ENCODE peak calls at places on chromosomes 2 and 18, in four cellular contexts. M, X, V and B are unnamed samples. For H3K4me1, the result is how much of the 10 kb centered on the place peaks cover.

GRCh38 chr2:56714400-56714799 is 530.6 kb downstream of the CCDC85A start:
- DNase-seq in M (no peak), X (peak), V (no peak), B (no peak)

GRCh38 chr18:8423051-8423558 is 186.1 kb upstream of the RAB12 start:
- DNase-seq in M (no peak), X (peak), V (no peak), B (peak)

GRCh38 chr2:9948721-9949120 is 2.8 kb upstream of the GRHL1 start:
- DNase-seq in M (no peak), X (no peak), V (no peak), B (no peak)

GRCh38 chr2:237253046-237253723 is 160.8 kb downstream of the COL6A3 start:
- DNase-seq in M (no peak), X (peak), V (no peak), B (no peak)

GRCh38 chr2:182553483-182553882 is 126.6 kb upstream of the PDE1A start:
- DNase-seq in M (no peak), X (no peak), V (no peak), B (no peak)

GRCh38 chr18:75214766-75215515 is 4.3 kb downstream of the TSHZ1 start:
- DNase-seq in M (no peak), X (no peak), V (no peak), B (no peak)

GRCh38 chr2:204544961-204545860 is at the start of gene PARD3B:
- DNase-seq in M (peak), X (peak), V (peak), B (peak)

GRCh38 chr18:65786400-65786948 is 35.7 kb downstream of the CDH7 start:
- DNase-seq in M (no peak), X (no peak), V (no peak), B (no peak)

GRCh38 chr2:200786826-200787225 is 24.9 kb upstream of the BZW1 start:
- DNase-seq in M (no peak), X (peak), V (no peak), B (no peak)

GRCh38 chr2:227324671-227325055 is 388 bp upstream of the MFF start:
- DNase-seq in M (no peak), X (no peak), V (no peak), B (no peak)

GRCh38 chr2:227325056-227325823 is at the start of gene MFF:
- DNase-seq in M (peak), X (peak), V (peak), B (peak)

GRCh38 chr2:227323818-227324217 is 1.2 kb upstream of the MFF start:
- DNase-seq in M (no peak), X (no peak), V (no peak), B (no peak)

GRCh38 chr2:227326783-227327182 is 1.7 kb downstream of the MFF start:
- DNase-seq in M (no peak), X (no peak), V (no peak), B (no peak)

DNA sequence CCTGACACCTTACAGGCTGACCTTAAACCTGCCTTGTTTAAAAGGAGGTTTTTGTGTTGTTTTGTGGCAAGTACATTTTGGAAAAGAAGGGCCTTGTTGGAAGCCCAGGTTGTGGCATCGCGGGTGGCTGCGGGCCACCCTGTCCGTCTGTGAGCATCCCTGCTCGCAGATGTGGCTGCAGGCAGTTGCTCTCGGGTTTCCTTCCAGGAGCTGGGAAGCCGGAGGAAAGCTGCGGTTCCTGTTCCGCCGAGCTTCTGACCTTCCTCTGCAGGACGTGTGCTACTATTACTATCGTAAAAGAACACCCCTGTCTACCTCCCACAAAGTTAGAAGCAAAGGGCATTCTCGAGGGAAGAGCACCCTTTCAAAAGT is 759 bp downstream of the MFF start:
- DNase-seq in M (peak), X (peak), V (peak), B (peak)
- TF ChIP-seq CTCF in M (no peak), X (no peak), V (no peak), B (no peak)

DNA sequence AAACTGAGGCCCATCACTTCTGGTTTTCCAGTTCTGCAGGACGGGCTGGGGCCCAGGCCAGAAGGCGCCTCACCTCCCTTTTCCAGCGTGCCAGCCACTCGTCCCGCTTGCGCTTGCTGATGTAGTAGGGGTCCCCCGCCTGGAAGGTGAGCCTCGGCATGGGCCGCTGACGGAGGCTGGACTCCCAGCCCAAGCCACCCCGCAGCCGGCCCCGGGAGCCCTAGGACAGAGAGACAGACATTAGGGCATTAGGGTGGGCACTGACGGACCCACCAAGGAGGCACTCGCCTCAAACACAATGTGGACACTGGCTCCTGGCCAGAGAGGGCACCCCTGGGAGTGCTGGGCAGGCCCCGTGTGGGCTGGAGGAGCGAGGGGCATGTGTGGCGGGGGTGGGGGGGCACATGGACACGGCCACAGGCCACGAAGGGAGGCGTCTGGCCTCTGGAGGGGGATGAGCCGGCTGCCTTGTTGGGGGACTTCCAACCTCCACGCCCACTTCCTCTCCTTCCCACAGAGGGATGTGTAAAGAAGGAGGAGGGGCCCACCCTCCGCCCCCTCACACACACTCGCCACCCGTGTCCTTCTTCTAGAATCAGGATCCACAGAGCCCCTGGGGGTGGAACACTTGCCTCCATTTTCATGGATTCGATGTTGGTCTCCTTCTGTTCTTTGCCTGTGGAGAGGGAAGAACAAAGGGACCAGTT is 66.7 kb downstream of the DNMT3A start:
- DNase-seq in M (peak), X (peak), V (no peak), B (peak)
- H3K4me1 ChIP-seq in M (under half), X (under half), V (under half), B (under half)

GRCh38 chr2:23404426-23404825 is 19.4 kb downstream of the KLHL29 start:
- DNase-seq in M (no peak), X (peak), V (no peak), B (no peak)
- TF ChIP-seq CTCF in M (peak), X (peak), V (no peak), B (peak)

DNA sequence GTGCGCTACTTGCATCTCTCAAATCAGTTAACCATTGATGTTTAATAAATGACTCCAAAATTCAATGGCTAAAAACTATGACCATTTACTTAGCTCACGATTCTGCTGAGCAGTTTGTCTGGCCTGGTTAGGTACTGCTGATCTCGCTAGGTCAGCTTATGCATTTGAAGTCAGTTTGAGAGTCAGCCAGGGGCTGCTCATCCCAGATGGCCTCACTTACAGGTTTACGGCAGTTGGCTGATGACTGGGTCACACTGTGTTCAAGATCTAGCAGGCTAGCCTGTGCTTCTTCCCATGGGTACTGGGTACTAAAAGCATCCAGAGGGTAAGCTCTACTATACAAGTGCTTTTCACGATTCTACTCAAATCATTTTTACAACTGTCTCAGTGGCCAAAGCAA is 122.1 kb downstream of the DLGAP1 start:
- DNase-seq in M (no peak), X (no peak), V (no peak), B (no peak)
- H3K4me1 ChIP-seq in M (under half), X (under half), V (under half), B (under half)